ENCODE peak calls at places on chromosomes 7 and 10, in seven cellular contexts. D is H9, P is neuronal stem cell, K is mesendoderm, Q is IMR-90, O is trophoblast cell, I is mesenchymal stem cell. Z is an unnamed sample.
A peak's percentile ranks its signal among the peaks of the same experiment; 100 is the strongest.

GRCh38 chr10:7756360-7756992 is 31.3 kb downstream of the KIN start:
- DNase-seq in D (peak; percentile 40), P (no peak), K (peak; percentile 43), Q (peak; percentile 8), O (peak; percentile 49), I (peak; percentile 18), Z (no peak)

GRCh38 chr7:23971031-23971430 is 261.0 kb downstream of the STK31 start:
- DNase-seq in D (no peak), P (no peak), K (no peak), Q (no peak), O (peak; percentile 19), I (no peak), Z (no peak)

GRCh38 chr10:124997791-124998623 is 56.1 kb downstream of the ZRANB1 start:
- DNase-seq in D (peak; percentile 18), P (no peak), K (no peak), Q (no peak), O (no peak), I (no peak), Z (peak; percentile 40)

GRCh38 chr7:155764432-155764798 is 47.8 kb downstream of the SHH start:
- DNase-seq in D (no peak), P (no peak), K (no peak), Q (no peak), O (no peak), I (no peak), Z (no peak)

GRCh38 chr7:27124096-27124978 is 6.2 kb downstream of the HOXA4 start:
- DNase-seq in D (no peak), P (no peak), K (no peak), Q (peak; percentile 97), O (no peak), I (peak; percentile 76), Z (peak; percentile 45)

GRCh38 chr10:34698979-34699378 is 116.1 kb downstream of the PARD3 start:
- DNase-seq in D (no peak), P (no peak), K (peak; percentile 51), Q (peak; percentile 47), O (peak; percentile 47), I (no peak), Z (no peak)

GRCh38 chr10:67934331-67934730 is 49.9 kb downstream of the SIRT1 start:
- DNase-seq in D (no peak), P (no peak), K (no peak), Q (no peak), O (no peak), I (no peak), Z (no peak)

GRCh38 chr10:48605786-48606529 is 1.1 kb upstream of the ARHGAP22 start:
- DNase-seq in D (no peak), P (no peak), K (no peak), Q (peak; percentile 76), O (no peak), I (peak; percentile 47), Z (peak; percentile 22)

GRCh38 chr10:116833986-116834760 is 15.1 kb upstream of the ENO4 start:
- DNase-seq in D (peak; percentile 76), P (peak; percentile 77), K (peak; percentile 85), Q (no peak), O (no peak), I (no peak), Z (no peak)

GRCh38 chr7:134016223-134016941 is 110.8 kb upstream of the LRGUK start:
- DNase-seq in D (peak; percentile 38), P (peak; percentile 26), K (peak; percentile 56), Q (peak; percentile 39), O (peak; percentile 47), I (peak; percentile 33), Z (no peak)

GRCh38 chr10:114879541-114880158 is 58.1 kb downstream of the FHIP2A start:
- DNase-seq in D (peak; percentile 75), P (peak; percentile 31), K (peak; percentile 80), Q (peak; percentile 16), O (peak; percentile 51), I (peak; percentile 27), Z (peak; percentile 83)

GRCh38 chr7:29852457-29852856 is 46.1 kb downstream of the WIPF3 start:
- DNase-seq in D (no peak), P (no peak), K (no peak), Q (no peak), O (peak; percentile 69), I (no peak), Z (no peak)

GRCh38 chr7:29853072-29853471 is 46.8 kb downstream of the WIPF3 start:
- DNase-seq in D (no peak), P (no peak), K (peak; percentile 5), Q (no peak), O (no peak), I (no peak), Z (no peak)

GRCh38 chr7:29851487-29851886 is 45.2 kb downstream of the WIPF3 start:
- DNase-seq in D (no peak), P (no peak), K (no peak), Q (no peak), O (no peak), I (no peak), Z (no peak)

GRCh38 chr7:29844614-29845013 is 38.3 kb downstream of the WIPF3 start:
- DNase-seq in D (no peak), P (no peak), K (no peak), Q (no peak), O (no peak), I (no peak), Z (no peak)

DNA sequence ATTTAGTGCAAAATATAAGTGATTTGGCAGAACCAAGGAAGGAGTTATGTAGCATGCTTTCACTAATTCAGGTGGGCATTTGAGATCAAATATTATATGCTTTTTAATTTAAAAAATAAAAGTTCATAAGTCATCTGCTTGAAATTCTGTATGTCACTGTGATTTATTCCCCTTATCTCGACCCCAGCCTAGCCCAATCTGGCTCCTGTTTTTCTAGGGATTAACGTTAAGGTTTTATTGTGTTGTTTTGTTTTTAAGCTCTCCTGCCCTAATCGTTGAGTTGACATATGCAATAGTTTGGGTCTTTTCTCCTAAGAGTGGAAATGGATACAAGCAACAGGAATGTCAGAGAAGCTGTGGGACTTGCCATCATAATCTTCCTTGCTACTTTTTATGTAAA is 42.6 kb downstream of the WIPF3 start:
- DNase-seq in D (no peak), P (no peak), K (no peak), Q (no peak), O (no peak), I (no peak), Z (no peak)
- H3K23ac ChIP-seq in D (no peak overlapping the region), P (no peak overlapping the region), K (no peak overlapping the region), Q (no peak overlapping the region), O (no peak overlapping the region), I (no peak overlapping the region), Z (no peak overlapping the region)

DNA sequence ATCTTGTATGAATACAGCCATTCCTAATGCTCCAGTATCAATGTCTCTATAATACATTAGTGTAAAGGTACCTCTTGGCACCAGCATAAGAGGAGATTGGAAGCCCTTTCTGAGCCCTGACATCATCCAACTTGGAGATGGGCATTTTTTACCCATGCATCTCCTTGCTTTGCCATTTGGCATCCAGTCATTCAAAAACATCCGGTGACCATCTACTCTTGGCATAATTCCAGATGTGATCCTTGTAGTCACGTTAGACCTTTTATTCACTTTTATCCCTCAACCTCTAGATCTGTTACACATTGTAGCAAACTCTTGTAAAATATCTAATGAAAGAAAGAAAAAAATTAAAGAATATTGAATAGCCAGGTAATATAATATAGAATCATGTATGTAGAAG is 17.9 kb upstream of the SGMS1 start:
- DNase-seq in D (no peak), P (no peak), K (no peak), Q (no peak), O (no peak), I (no peak), Z (no peak)
- H3K23ac ChIP-seq in D (no peak overlapping the region), P (no peak overlapping the region), K (no peak overlapping the region), Q (no peak overlapping the region), O (no peak overlapping the region), I (no peak overlapping the region), Z (no peak overlapping the region)

DNA sequence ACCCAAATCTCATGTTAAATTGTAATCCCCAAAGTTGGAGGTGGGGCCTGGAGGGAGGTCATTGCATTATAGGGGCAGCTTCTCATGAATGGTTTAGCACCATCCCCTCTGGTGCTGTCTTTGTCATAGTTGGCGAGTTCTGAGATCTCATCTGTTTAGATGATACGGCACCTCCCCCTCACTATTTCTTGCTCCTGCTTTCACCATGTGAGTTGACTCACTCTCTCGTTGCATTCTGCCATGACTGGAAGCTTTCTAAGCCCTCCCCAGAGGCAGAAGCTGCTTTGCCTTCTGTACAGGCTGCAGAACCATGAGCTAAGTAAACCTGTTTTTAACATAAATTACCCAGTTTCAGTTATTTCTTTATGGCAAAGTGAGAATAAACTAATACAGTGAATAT is 18.9 kb upstream of the ZNF138 start:
- DNase-seq in D (no peak), P (no peak), K (no peak), Q (peak; percentile 7), O (no peak), I (no peak), Z (no peak)
- H3K23ac ChIP-seq in D (no peak overlapping the region), P (no peak overlapping the region), K (no peak overlapping the region), Q (no peak overlapping the region), O (no peak overlapping the region), I (no peak overlapping the region), Z (no peak overlapping the region)

GRCh38 chr10:122042836-122043235 is 53.9 kb downstream of the TACC2 start:
- DNase-seq in D (no peak), P (no peak), K (no peak), Q (no peak), O (no peak), I (no peak), Z (no peak)
- H3K23ac ChIP-seq in D (no peak overlapping the region), P (no peak overlapping the region), K (no peak overlapping the region), Q (no peak overlapping the region), O (no peak overlapping the region), I (no peak overlapping the region), Z (no peak overlapping the region)

GRCh38 chr10:77267703-77268630 is 369.6 kb downstream of the KCNMA1 start:
- DNase-seq in D (no peak), P (no peak), K (no peak), Q (peak; percentile 65), O (no peak), I (no peak), Z (no peak)
- H3K23ac ChIP-seq in D (no peak overlapping the region), P (no peak overlapping the region), K (no peak overlapping the region), Q (no peak overlapping the region), O (no peak overlapping the region), I (no peak overlapping the region), Z (no peak overlapping the region)

GRCh38 chr7:139602143-139602722 is 78.7 kb downstream of the CLEC2L start:
- DNase-seq in D (no peak), P (peak; percentile 18), K (peak; percentile 56), Q (peak; percentile 42), O (peak; percentile 54), I (peak; percentile 49), Z (no peak)
- H3K23ac ChIP-seq in D (no peak overlapping the region), P (no peak overlapping the region), K (no peak overlapping the region), Q (no peak overlapping the region), O (no peak overlapping the region), I (no peak overlapping the region), Z (no peak overlapping the region)

GRCh38 chr7:139232893-139233292 is 1.9 kb downstream of the UBN2 start:
- DNase-seq in D (no peak), P (no peak), K (no peak), Q (peak; percentile 51), O (peak; percentile 55), I (peak; percentile 55), Z (no peak)
- H3K23ac ChIP-seq in D (no peak overlapping the region), P (no peak overlapping the region), K (no peak overlapping the region), Q (no peak overlapping the region), O (no peak overlapping the region), I (no peak overlapping the region), Z (no peak overlapping the region)

GRCh38 chr7:68604516-68604915 is 993.8 kb upstream of the AUTS2 start:
- DNase-seq in D (no peak), P (no peak), K (no peak), Q (no peak), O (no peak), I (no peak), Z (no peak)
- H3K23ac ChIP-seq in D (no peak overlapping the region), P (no peak overlapping the region), K (no peak overlapping the region), Q (no peak overlapping the region), O (no peak overlapping the region), I (no peak overlapping the region), Z (no peak overlapping the region)

GRCh38 chr10:59891349-59891748 is 15.0 kb downstream of the CCDC6 start:
- DNase-seq in D (no peak), P (no peak), K (no peak), Q (no peak), O (no peak), I (no peak), Z (no peak)
- H3K23ac ChIP-seq in D (no peak overlapping the region), P (no peak overlapping the region), K (no peak overlapping the region), Q (no peak overlapping the region), O (no peak overlapping the region), I (no peak overlapping the region), Z (no peak overlapping the region)